ENCODE peak calls at places on chromosomes 12 and 14, in five cellular contexts. One of them, this sample, is unnamed.

GRCh38 chr12:52561880-52562449 is 9.0 kb upstream of the KRT71 start:
- DNase-seq in mammary epithelial cell: no peak
- DNase-seq in K562: peak
- DNase-seq in endothelial cell: no peak
- DNase-seq in left lung: no peak
- DNase-seq in this sample: no peak

GRCh38 chr12:61009167-61009566 is 1251.0 kb upstream of the USP15 start:
- DNase-seq in mammary epithelial cell: no peak
- DNase-seq in left lung: no peak
- DNase-seq in endothelial cell: no peak
- DNase-seq in K562: no peak
- DNase-seq in this sample: no peak

GRCh38 chr12:5096241-5096880 is 52.7 kb downstream of the KCNA5 start:
- DNase-seq in endothelial cell: no peak
- DNase-seq in mammary epithelial cell: peak
- DNase-seq in left lung: no peak
- DNase-seq in K562: no peak
- DNase-seq in this sample: no peak

GRCh38 chr14:80055912-80056801 is 155.1 kb downstream of the DIO2 start:
- DNase-seq in K562: peak
- DNase-seq in mammary epithelial cell: peak
- DNase-seq in endothelial cell: peak
- DNase-seq in left lung: no peak
- DNase-seq in this sample: no peak

GRCh38 chr14:93059917-93060545 is 55.7 kb downstream of the ITPK1 start:
- DNase-seq in endothelial cell: no peak
- DNase-seq in left lung: peak
- DNase-seq in mammary epithelial cell: no peak
- DNase-seq in K562: no peak
- DNase-seq in this sample: no peak

GRCh38 chr14:91399868-91400640 is 17.6 kb downstream of the CCDC88C start:
- DNase-seq in mammary epithelial cell: no peak
- DNase-seq in endothelial cell: no peak
- DNase-seq in K562: no peak
- DNase-seq in left lung: no peak
- DNase-seq in this sample: no peak

GRCh38 chr12:46892887-46893286 is 67.1 kb upstream of the SLC38A4 start:
- DNase-seq in endothelial cell: no peak
- DNase-seq in left lung: no peak
- DNase-seq in K562: no peak
- DNase-seq in mammary epithelial cell: no peak
- DNase-seq in this sample: no peak

GRCh38 chr14:49962616-49963015 is 69.7 kb downstream of the ARF6 start:
- DNase-seq in endothelial cell: no peak
- DNase-seq in K562: peak
- DNase-seq in mammary epithelial cell: peak
- DNase-seq in left lung: no peak
- DNase-seq in this sample: no peak

GRCh38 chr14:76168531-76168930 is 16.8 kb downstream of the GPATCH2L start:
- DNase-seq in endothelial cell: no peak
- DNase-seq in left lung: no peak
- DNase-seq in K562: no peak
- DNase-seq in mammary epithelial cell: peak
- DNase-seq in this sample: no peak

GRCh38 chr12:107344035-107344808 is 250.9 kb upstream of the CRY1 start:
- DNase-seq in K562: no peak
- DNase-seq in endothelial cell: no peak
- DNase-seq in mammary epithelial cell: peak
- DNase-seq in left lung: no peak
- DNase-seq in this sample: no peak

GRCh38 chr12:8638951-8639350 is 23.7 kb downstream of the MFAP5 start:
- DNase-seq in K562: no peak
- DNase-seq in mammary epithelial cell: no peak
- DNase-seq in left lung: no peak
- DNase-seq in endothelial cell: no peak
- DNase-seq in this sample: no peak

GRCh38 chr14:102930138-102930752 is 7.8 kb downstream of the AMN start:
- DNase-seq in K562: no peak
- DNase-seq in mammary epithelial cell: no peak
- DNase-seq in endothelial cell: peak
- DNase-seq in left lung: peak
- DNase-seq in this sample: no peak

GRCh38 chr14:31441273-31442110 is 15.8 kb downstream of the DTD2 start:
- DNase-seq in left lung: no peak
- DNase-seq in mammary epithelial cell: no peak
- DNase-seq in K562: no peak
- DNase-seq in endothelial cell: no peak
- DNase-seq in this sample: no peak

GRCh38 chr14:34466691-34467090 is 4.7 kb upstream of the SPTSSA start:
- DNase-seq in endothelial cell: no peak
- DNase-seq in K562: no peak
- DNase-seq in left lung: no peak
- DNase-seq in mammary epithelial cell: no peak
- DNase-seq in this sample: peak

GRCh38 chr12:52356031-52356761 is 11.1 kb downstream of the KRT85 start:
- DNase-seq in endothelial cell: no peak
- DNase-seq in K562: no peak
- DNase-seq in left lung: no peak
- DNase-seq in mammary epithelial cell: no peak
- DNase-seq in this sample: no peak

GRCh38 chr14:72679591-72680151 is 214.2 kb downstream of the DPF3 start:
- DNase-seq in mammary epithelial cell: no peak
- DNase-seq in K562: no peak
- DNase-seq in left lung: no peak
- DNase-seq in endothelial cell: no peak
- DNase-seq in this sample: no peak

GRCh38 chr12:88472248-88472647 is 108.0 kb downstream of the KITLG start:
- DNase-seq in K562: no peak
- DNase-seq in left lung: no peak
- DNase-seq in mammary epithelial cell: no peak
- DNase-seq in endothelial cell: no peak
- DNase-seq in this sample: no peak

GRCh38 chr12:121803861-121804416 is at the start of gene SETD1B:
- DNase-seq in mammary epithelial cell: peak
- DNase-seq in left lung: peak
- DNase-seq in endothelial cell: peak
- DNase-seq in K562: peak
- DNase-seq in this sample: no peak

GRCh38 chr12:66550626-66551025 is 128.2 kb downstream of the GRIP1 start:
- DNase-seq in mammary epithelial cell: no peak
- DNase-seq in K562: no peak
- DNase-seq in endothelial cell: no peak
- DNase-seq in left lung: no peak
- DNase-seq in this sample: no peak

GRCh38 chr12:50765325-50765911 is 1.5 kb downstream of the ATF1 start:
- DNase-seq in left lung: no peak
- DNase-seq in endothelial cell: peak
- DNase-seq in K562: peak
- DNase-seq in mammary epithelial cell: peak
- DNase-seq in this sample: no peak

GRCh38 chr14:99401196-99401595 is 79.5 kb downstream of the SETD3 start:
- DNase-seq in K562: no peak
- DNase-seq in mammary epithelial cell: no peak
- DNase-seq in left lung: no peak
- DNase-seq in endothelial cell: no peak
- DNase-seq in this sample: no peak

GRCh38 chr14:91298576-91298975 is 54.1 kb upstream of the GPR68 start:
- DNase-seq in mammary epithelial cell: no peak
- DNase-seq in endothelial cell: no peak
- DNase-seq in K562: no peak
- DNase-seq in left lung: no peak
- DNase-seq in this sample: no peak

GRCh38 chr12:31517994-31518393 is 72.9 kb downstream of the DENND5B start:
- DNase-seq in endothelial cell: no peak
- DNase-seq in K562: no peak
- DNase-seq in mammary epithelial cell: no peak
- DNase-seq in left lung: no peak
- DNase-seq in this sample: no peak

GRCh38 chr12:2289525-2289924 is 236.7 kb downstream of the CACNA1C start:
- DNase-seq in mammary epithelial cell: no peak
- DNase-seq in left lung: no peak
- DNase-seq in K562: no peak
- DNase-seq in endothelial cell: no peak
- DNase-seq in this sample: no peak

GRCh38 chr14:103073876-103074698 is 9.9 kb upstream of the LBHD2 start:
- DNase-seq in K562: no peak
- DNase-seq in endothelial cell: no peak
- DNase-seq in left lung: peak
- DNase-seq in mammary epithelial cell: no peak
- DNase-seq in this sample: peak

GRCh38 chr12:4140607-4141301 is 132.8 kb upstream of the CCND2 start:
- DNase-seq in K562: no peak
- DNase-seq in left lung: no peak
- DNase-seq in mammary epithelial cell: no peak
- DNase-seq in endothelial cell: no peak
- DNase-seq in this sample: no peak

GRCh38 chr14:100708349-100709217 is 18.1 kb upstream of the DLK1 start:
- DNase-seq in left lung: peak
- DNase-seq in mammary epithelial cell: no peak
- DNase-seq in endothelial cell: no peak
- DNase-seq in K562: no peak
- DNase-seq in this sample: no peak

GRCh38 chr12:122861586-122861970 is 26.3 kb downstream of the HIP1R start:
- DNase-seq in left lung: no peak
- DNase-seq in mammary epithelial cell: no peak
- DNase-seq in endothelial cell: no peak
- DNase-seq in K562: no peak
- DNase-seq in this sample: peak

GRCh38 chr14:49594347-49595089 is 4.2 kb upstream of the LRR1 start:
- DNase-seq in endothelial cell: no peak
- DNase-seq in left lung: no peak
- DNase-seq in mammary epithelial cell: no peak
- DNase-seq in K562: peak
- DNase-seq in this sample: no peak

GRCh38 chr12:108266131-108266530 is 73.0 kb downstream of the CMKLR1 start:
- DNase-seq in mammary epithelial cell: no peak
- DNase-seq in endothelial cell: no peak
- DNase-seq in K562: no peak
- DNase-seq in left lung: no peak
- DNase-seq in this sample: no peak

GRCh38 chr14:22824711-22825359 is 4.9 kb upstream of the MRPL52 start:
- DNase-seq in endothelial cell: no peak
- DNase-seq in mammary epithelial cell: peak
- DNase-seq in K562: peak
- DNase-seq in left lung: no peak
- DNase-seq in this sample: no peak

DNA sequence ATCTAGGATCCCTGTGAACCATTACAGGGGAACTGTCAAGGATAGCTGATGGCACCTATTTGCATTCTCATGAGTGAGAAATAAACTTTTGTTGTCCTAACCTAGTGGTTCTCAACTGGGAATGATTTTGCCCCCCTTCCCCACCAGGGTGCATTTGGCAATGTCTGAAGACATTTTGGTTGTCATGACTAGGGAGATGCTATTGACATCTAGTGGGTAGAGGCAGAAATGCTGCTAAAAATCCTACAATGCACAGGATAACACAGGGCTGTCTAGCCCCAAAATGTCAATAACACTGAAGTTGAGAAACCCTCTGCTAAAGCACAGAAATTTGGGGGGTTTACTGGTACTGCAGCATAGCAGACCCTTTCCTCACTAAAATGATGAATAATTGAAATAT is 140.9 kb upstream of the SRRM4 start:
- DNase-seq in mammary epithelial cell: no peak
- DNase-seq in left lung: no peak
- DNase-seq in K562: no peak
- DNase-seq in endothelial cell: no peak
- DNase-seq in this sample: no peak
- TF ChIP-seq CTCF in mammary epithelial cell: no peak
- TF ChIP-seq CTCF in left lung: no peak
- TF ChIP-seq CTCF in K562: peak
- TF ChIP-seq CTCF in endothelial cell: no peak
- TF ChIP-seq CTCF in this sample: peak

DNA sequence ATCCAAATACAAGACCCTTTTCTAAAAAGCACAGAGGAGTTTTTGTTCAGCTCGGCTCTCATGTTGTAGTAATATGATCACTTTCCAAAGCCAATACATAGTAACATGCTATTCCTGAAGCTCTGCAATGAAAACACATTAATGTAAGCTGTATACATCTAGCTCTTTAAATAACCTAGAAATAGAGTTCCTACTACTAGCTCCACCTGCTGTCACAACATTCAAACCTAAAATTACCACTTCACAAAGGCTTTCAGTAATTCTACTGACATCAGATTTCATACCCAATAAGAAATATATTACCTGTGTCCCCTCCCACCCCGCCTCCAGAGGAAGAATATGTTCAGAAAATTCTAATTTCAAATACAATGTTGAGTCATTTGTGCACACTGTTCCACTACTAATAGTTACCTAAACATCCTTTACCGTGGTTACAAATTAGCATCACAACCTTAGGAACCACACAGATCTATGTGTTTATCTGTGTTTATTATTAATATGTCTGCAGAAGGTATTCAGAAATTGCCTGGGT is 17.8 kb downstream of the EFCAB11 start:
- DNase-seq in K562: no peak
- DNase-seq in endothelial cell: no peak
- DNase-seq in mammary epithelial cell: no peak
- DNase-seq in left lung: no peak
- DNase-seq in this sample: no peak
- TF ChIP-seq CTCF in K562: no peak
- TF ChIP-seq CTCF in endothelial cell: no peak
- TF ChIP-seq CTCF in mammary epithelial cell: peak
- TF ChIP-seq CTCF in left lung: no peak
- TF ChIP-seq CTCF in this sample: peak

DNA sequence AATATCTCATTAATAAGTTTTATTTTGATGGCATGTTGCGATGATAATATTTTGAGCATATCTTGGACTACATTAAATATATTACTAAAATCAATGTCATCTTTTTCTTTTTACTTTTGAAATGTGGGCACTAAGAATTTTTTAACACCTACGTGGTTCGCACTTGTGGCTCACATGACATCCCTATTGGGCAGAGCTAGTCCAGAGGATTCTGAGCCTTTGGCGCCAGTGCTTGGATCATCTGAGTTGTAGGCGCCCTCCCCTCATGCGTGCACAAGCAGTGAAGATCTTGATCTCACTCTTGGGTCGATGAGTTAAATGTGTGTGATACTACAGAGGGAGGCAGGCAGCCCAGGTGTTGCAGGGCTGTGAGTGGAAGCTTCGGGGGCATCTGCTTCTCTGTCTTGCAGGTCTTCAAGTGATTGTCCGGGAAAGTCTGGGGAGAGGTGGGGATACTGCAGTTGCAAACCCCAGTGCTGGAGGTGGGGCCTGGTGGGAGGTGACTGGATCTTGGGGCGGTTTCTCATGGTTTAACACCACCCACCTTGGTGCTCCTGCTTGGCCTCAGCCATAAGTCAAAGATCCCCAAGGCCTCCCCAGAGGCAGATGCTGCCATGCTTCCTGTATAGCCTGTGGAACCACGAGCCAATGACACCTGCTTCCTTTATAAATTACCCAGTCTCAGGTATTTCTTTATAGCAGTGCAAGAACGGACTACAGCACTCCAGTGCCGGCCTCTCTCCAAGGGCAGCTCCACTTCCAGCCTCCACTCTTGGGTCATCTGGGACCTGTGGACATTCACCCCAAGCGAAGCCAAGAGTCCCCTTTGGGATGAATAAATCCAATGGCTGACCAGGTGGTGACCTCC is 46.1 kb upstream of the PPP2R5C start:
- DNase-seq in endothelial cell: no peak
- DNase-seq in mammary epithelial cell: no peak
- DNase-seq in left lung: no peak
- DNase-seq in K562: peak
- DNase-seq in this sample: no peak
- TF ChIP-seq CTCF in endothelial cell: no peak
- TF ChIP-seq CTCF in mammary epithelial cell: no peak
- TF ChIP-seq CTCF in left lung: no peak
- TF ChIP-seq CTCF in K562: no peak
- TF ChIP-seq CTCF in this sample: no peak

GRCh38 chr14:69612759-69613145 is 1.4 kb downstream of the SUSD6 start:
- DNase-seq in endothelial cell: no peak
- DNase-seq in left lung: no peak
- DNase-seq in K562: no peak
- DNase-seq in mammary epithelial cell: peak
- DNase-seq in this sample: no peak
- TF ChIP-seq CTCF in endothelial cell: no peak
- TF ChIP-seq CTCF in left lung: no peak
- TF ChIP-seq CTCF in K562: no peak
- TF ChIP-seq CTCF in mammary epithelial cell: peak
- TF ChIP-seq CTCF in this sample: peak

This sample was measured in chondrocyte.